ENCODE peak calls at places on chromosomes 2 and 18, in nine cellular contexts. Z is left ventricle myocardium inferior, U is fibroblast of lung, W is heart right ventricle, A is ascending aorta, L is dorsolateral prefrontal cortex, X is left lung, K is AG10803, R is psoas muscle. N is an unnamed sample.

GRCh38 chr2:216569765-216570164 is 63.5 kb upstream of the IGFBP2 start:
- DNase-seq in Z (no peak), U (no peak), W (no peak), A (no peak), L (no peak), X (no peak), K (no peak), R (no peak), N (no peak)

GRCh38 chr2:119421731-119422130 is 9.9 kb upstream of the TMEM37 start:
- DNase-seq in Z (no peak), U (no peak), W (no peak), A (no peak), L (no peak), X (no peak), K (no peak), R (no peak), N (no peak)

GRCh38 chr2:8421658-8422499 is 260.0 kb upstream of the ID2 start:
- DNase-seq in Z (no peak), U (no peak), W (no peak), A (no peak), L (no peak), X (no peak), K (no peak), R (no peak), N (no peak)

GRCh38 chr2:54520687-54521086 is 64.6 kb downstream of the SPTBN1 start:
- DNase-seq in Z (no peak), U (peak; percentile 72), W (no peak), A (no peak), L (no peak), X (no peak), K (peak; percentile 97), R (no peak), N (peak; percentile 93)

GRCh38 chr2:127176371-127177311 is 43.5 kb downstream of the CYP27C1 start:
- DNase-seq in Z (no peak), U (peak; percentile 53), W (peak; percentile 13), A (no peak), L (peak; percentile 47), X (no peak), K (peak; percentile 86), R (peak; percentile 81), N (no peak)

GRCh38 chr2:3512086-3512485 is 7.2 kb downstream of the ADI1 start:
- DNase-seq in Z (no peak), U (no peak), W (no peak), A (no peak), L (no peak), X (no peak), K (peak; percentile 21), R (no peak), N (peak; percentile 55)

GRCh38 chr2:148926291-148926961 is 51.4 kb downstream of the KIF5C start:
- DNase-seq in Z (no peak), U (peak; percentile 41), W (no peak), A (no peak), L (peak; percentile 92), X (peak; percentile 81), K (peak; percentile 15), R (no peak), N (peak; percentile 42)

GRCh38 chr18:65380986-65381385 is 369.8 kb upstream of the CDH7 start:
- DNase-seq in Z (no peak), U (no peak), W (no peak), A (no peak), L (no peak), X (no peak), K (no peak), R (no peak), N (no peak)

GRCh38 chr2:119006441-119006840 is 64.4 kb downstream of the MARCO start:
- DNase-seq in Z (no peak), U (no peak), W (no peak), A (no peak), L (no peak), X (no peak), K (no peak), R (no peak), N (no peak)

GRCh38 chr2:73156539-73157124 is 43.9 kb upstream of the RAB11FIP5 start:
- DNase-seq in Z (peak; percentile 61), U (peak; percentile 64), W (peak; percentile 52), A (no peak), L (peak; percentile 61), X (peak; percentile 85), K (peak; percentile 64), R (peak; percentile 78), N (peak; percentile 63)

GRCh38 chr2:64363140-64363539 is 90.8 kb upstream of the LGALSL start:
- DNase-seq in Z (no peak), U (no peak), W (no peak), A (no peak), L (no peak), X (no peak), K (no peak), R (no peak), N (no peak)

GRCh38 chr2:71465356-71465755 is 12.0 kb downstream of the DYSF start:
- DNase-seq in Z (no peak), U (no peak), W (no peak), A (no peak), L (no peak), X (no peak), K (no peak), R (no peak), N (no peak)

GRCh38 chr2:195319112-195319460 is 337.9 kb upstream of the SLC39A10 start:
- DNase-seq in Z (no peak), U (peak; percentile 68), W (no peak), A (no peak), L (no peak), X (no peak), K (peak; percentile 55), R (no peak), N (peak; percentile 70)

GRCh38 chr2:199982444-199982843 is 27.1 kb downstream of the MAIP1 start:
- DNase-seq in Z (no peak), U (no peak), W (no peak), A (no peak), L (no peak), X (peak; percentile 59), K (no peak), R (peak; percentile 35), N (no peak)

GRCh38 chr2:17083902-17084301 is 418.3 kb upstream of the CYRIA start:
- DNase-seq in Z (no peak), U (peak; percentile 66), W (no peak), A (no peak), L (no peak), X (no peak), K (peak; percentile 67), R (no peak), N (peak; percentile 77)

GRCh38 chr2:241120440-241120839 is 18.4 kb upstream of the MTERF4 start:
- DNase-seq in Z (no peak), U (no peak), W (no peak), A (no peak), L (no peak), X (no peak), K (no peak), R (no peak), N (no peak)

GRCh38 chr2:99389946-99390345 is 52.8 kb downstream of the EIF5B start:
- DNase-seq in Z (no peak), U (no peak), W (no peak), A (no peak), L (no peak), X (no peak), K (no peak), R (no peak), N (no peak)

GRCh38 chr2:74142340-74142739 is 5.4 kb downstream of the BOLA3 start:
- DNase-seq in Z (no peak), U (no peak), W (no peak), A (no peak), L (no peak), X (no peak), K (no peak), R (no peak), N (no peak)

GRCh38 chr2:23664069-23664788 is 262.7 kb downstream of the ATAD2B start:
- DNase-seq in Z (no peak), U (no peak), W (no peak), A (no peak), L (no peak), X (peak; percentile 40), K (no peak), R (no peak), N (no peak)

GRCh38 chr2:33289961-33290360 is 186.5 kb upstream of the RASGRP3 start:
- DNase-seq in Z (no peak), U (no peak), W (no peak), A (no peak), L (no peak), X (no peak), K (no peak), R (no peak), N (no peak)
- TF ChIP-seq CTCF in Z (no peak), U (no peak), W (no peak), A (no peak), L (no peak), X (no peak), K (no peak), R (no peak), N (no peak)

DNA sequence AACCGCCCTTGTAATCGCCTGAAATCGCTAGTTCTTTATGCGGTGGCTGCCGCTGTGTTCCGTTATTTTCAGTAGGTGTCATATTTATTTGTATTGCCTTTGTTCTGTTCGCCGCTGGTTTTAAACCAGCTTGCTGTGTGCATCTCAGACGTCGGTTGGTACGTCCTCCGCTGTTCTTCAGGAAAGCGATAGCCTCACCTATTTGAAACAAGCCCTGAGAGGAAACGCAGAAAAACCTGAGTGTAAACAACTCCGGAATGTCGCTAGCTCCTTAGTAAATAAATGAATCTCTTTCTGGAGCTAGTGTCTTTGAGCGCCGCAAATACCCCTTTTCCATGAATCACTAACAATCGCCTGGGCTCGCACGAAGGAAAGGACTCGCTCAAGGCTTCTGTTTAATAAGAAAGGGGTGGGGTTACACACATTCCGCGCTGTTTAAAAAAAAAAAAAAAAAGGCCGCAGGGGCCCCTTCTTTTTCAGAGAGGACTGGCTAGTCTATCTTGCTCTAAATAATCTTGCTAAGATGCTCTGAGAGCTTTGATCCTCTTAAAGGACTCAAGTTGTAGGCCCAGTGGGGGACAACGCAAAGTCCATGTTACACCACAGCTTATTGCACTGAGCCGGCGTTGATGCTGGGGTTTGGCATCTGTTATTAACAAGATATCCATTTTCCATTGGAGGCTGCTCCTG is 3.0 kb downstream of the HOXD8 start:
- DNase-seq in Z (no peak), U (peak; percentile 47), W (no peak), A (no peak), L (no peak), X (no peak), K (peak; percentile 67), R (no peak), N (peak; percentile 60)
- H3K4me3 ChIP-seq in Z (peak overlapping the region; percentile 62), U (no peak overlapping the region), W (peak overlapping the region; percentile 36), A (peak overlapping the region; percentile 22), L (no peak overlapping the region), X (no peak overlapping the region), K (peak overlapping the region; percentile 59), R (peak overlapping the region; percentile 84), N (peak overlapping the region; percentile 12)

DNA sequence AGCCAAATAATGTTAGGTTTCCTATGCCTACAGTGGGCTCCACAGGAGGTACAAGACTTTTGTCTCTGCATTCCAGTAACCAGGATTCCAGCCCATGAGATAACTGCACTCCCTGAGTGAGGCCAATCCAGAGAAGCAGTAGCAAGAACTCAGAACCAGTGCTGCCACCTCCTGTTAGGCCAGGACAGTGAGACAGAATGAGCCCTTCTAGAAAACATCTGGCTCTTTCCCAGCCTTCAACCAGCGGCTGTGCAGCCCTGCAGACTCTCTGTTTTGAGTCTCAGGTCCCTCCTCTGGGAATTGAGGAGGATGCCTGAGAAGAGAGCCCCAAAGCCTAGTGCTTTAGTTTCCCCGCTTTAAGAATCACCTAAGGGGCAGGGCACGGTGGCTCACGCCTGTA is 44.2 kb downstream of the ARID5A start:
- DNase-seq in Z (no peak), U (no peak), W (no peak), A (no peak), L (no peak), X (no peak), K (no peak), R (no peak), N (no peak)
- TF ChIP-seq CTCF in Z (peak; percentile 37), U (no peak), W (peak; percentile 25), A (no peak), L (no peak), X (no peak), K (peak; percentile 6), R (no peak), N (no peak)

GRCh38 chr2:164802095-164802744 is 39.4 kb downstream of the COBLL1 start:
- DNase-seq in Z (no peak), U (no peak), W (no peak), A (no peak), L (no peak), X (no peak), K (no peak), R (no peak), N (no peak)
- H3K4me3 ChIP-seq in Z (no peak overlapping the region), U (no peak overlapping the region), W (no peak overlapping the region), A (no peak overlapping the region), L (no peak overlapping the region), X (no peak overlapping the region), K (no peak overlapping the region), R (no peak overlapping the region), N (no peak overlapping the region)

N was measured in astrocyte of the spinal cord.